ENCODE peak calls at places on chromosomes 3 and 15, in four cellular contexts. G, V, A and H are unnamed samples.

GRCh38 chr3:13280856-13281656 is 139.1 kb downstream of the NUP210 start:
- DNase-seq in V (no peak), A (no peak), G (peak; percentile 66), H (no peak)

GRCh38 chr3:74268753-74269152 is 345.7 kb downstream of the CNTN3 start:
- DNase-seq in A (no peak), G (no peak), V (no peak), H (no peak)

GRCh38 chr3:14358426-14359211 is 43.8 kb upstream of the SLC6A6 start:
- DNase-seq in A (no peak), V (peak; percentile 88), G (peak; percentile 89), H (no peak)

GRCh38 chr15:89899951-89900567 is 6.3 kb upstream of the AP3S2 start:
- DNase-seq in G (no peak), V (no peak), A (no peak), H (no peak)

GRCh38 chr15:96285306-96285705 is 45.2 kb upstream of the NR2F2 start:
- DNase-seq in G (no peak), V (no peak), A (no peak), H (no peak)

GRCh38 chr15:62128916-62129315 is 36.2 kb downstream of the C2CD4B start:
- DNase-seq in A (no peak), V (no peak), G (no peak), H (no peak)

GRCh38 chr3:127628788-127629456 is at the start of gene PODXL2:
- DNase-seq in A (peak; percentile 59), G (no peak), V (peak; percentile 76), H (peak; percentile 80)

GRCh38 chr3:176193032-176193698 is 1004.1 kb downstream of the TBL1XR1 start:
- DNase-seq in A (no peak), V (no peak), G (no peak), H (no peak)

GRCh38 chr3:163684651-163685050 is 1393.6 kb downstream of the SI start:
- DNase-seq in V (no peak), G (no peak), A (no peak), H (no peak)

GRCh38 chr15:20644026-20644425 is 102.4 kb upstream of the GOLGA6L6 start:
- DNase-seq in G (no peak), V (no peak), A (no peak), H (no peak)

GRCh38 chr15:86135030-86135429 is 55.4 kb downstream of the AGBL1 start:
- DNase-seq in A (no peak), V (peak; percentile 37), G (no peak), H (no peak)

GRCh38 chr3:125110016-125110875 is 54.4 kb upstream of the HEG1 start:
- DNase-seq in V (peak; percentile 19), A (no peak), G (no peak), H (no peak)

GRCh38 chr3:178699810-178700209 is 163.6 kb downstream of the KCNMB2 start:
- DNase-seq in G (no peak), A (peak; percentile 86), V (no peak), H (no peak)

GRCh38 chr3:107206141-107206540 is 171.1 kb upstream of the CCDC54 start:
- DNase-seq in G (no peak), A (no peak), V (peak; percentile 56), H (peak; percentile 44)

GRCh38 chr3:155417119-155417517 is 123.6 kb upstream of the STRIT1 start:
- DNase-seq in G (no peak), A (no peak), V (no peak), H (no peak)

GRCh38 chr3:141352262-141352984 is 15.9 kb upstream of the ZBTB38 start:
- DNase-seq in A (no peak), V (no peak), G (no peak), H (no peak)

GRCh38 chr15:43095243-43095642 is 10.6 kb downstream of the UBR1 start:
- DNase-seq in V (peak; percentile 20), G (no peak), A (no peak), H (no peak)

GRCh38 chr3:64353256-64353655 is 128.0 kb upstream of the PRICKLE2 start:
- DNase-seq in A (no peak), G (no peak), V (no peak), H (no peak)

GRCh38 chr15:74545061-74545460 is 4.0 kb downstream of the ARID3B start:
- DNase-seq in G (no peak), A (no peak), V (no peak), H (no peak)

GRCh38 chr15:70083946-70084345 is 13.8 kb downstream of the TLE3 start:
- DNase-seq in A (no peak), G (no peak), V (no peak), H (no peak)

GRCh38 chr15:74525328-74525727 is 15.7 kb upstream of the ARID3B start:
- DNase-seq in G (no peak), V (no peak), A (no peak), H (no peak)

GRCh38 chr3:115084686-115085085 is 62.4 kb downstream of the ZBTB20 start:
- DNase-seq in V (no peak), G (no peak), A (no peak), H (no peak)

GRCh38 chr15:58442122-58442521 is 10.3 kb downstream of the LIPC start:
- DNase-seq in V (no peak), G (no peak), A (no peak), H (no peak)

GRCh38 chr15:78265752-78266224 is 1.4 kb downstream of the DNAJA4 start:
- DNase-seq in G (no peak), A (no peak), V (peak; percentile 16), H (no peak)

GRCh38 chr3:10406414-10406813 is 85.5 kb upstream of the SEC13 start:
- DNase-seq in A (no peak), V (no peak), G (no peak), H (no peak)

GRCh38 chr3:155024006-155024638 is 56.0 kb upstream of the MME start:
- DNase-seq in V (no peak), G (no peak), A (no peak), H (no peak)

GRCh38 chr15:70474682-70475438 is 288.5 kb downstream of the UACA start:
- DNase-seq in G (peak; percentile 83), V (no peak), A (peak; percentile 21), H (no peak)

GRCh38 chr3:377158-377561 is 180.6 kb downstream of the CHL1 start:
- DNase-seq in V (peak; percentile 21), G (no peak), A (no peak), H (no peak)

GRCh38 chr15:41115088-41115651 is 910 bp downstream of the INO80 start:
- DNase-seq in A (no peak), V (peak; percentile 31), G (no peak), H (peak; percentile 24)

GRCh38 chr3:18307529-18307928 is 117.6 kb downstream of the SATB1 start:
- DNase-seq in V (no peak), A (no peak), G (no peak), H (no peak)

GRCh38 chr15:33370225-33371020 is 59.7 kb downstream of the RYR3 start:
- DNase-seq in V (no peak), A (no peak), G (no peak), H (no peak)

GRCh38 chr3:186275436-186275835 is 86.6 kb downstream of the DGKG start:
- DNase-seq in G (no peak), A (no peak), V (no peak), H (no peak)

GRCh38 chr3:39499651-39500273 is 32.3 kb downstream of the MOBP start:
- DNase-seq in V (no peak), G (no peak), A (no peak), H (no peak)

GRCh38 chr15:31236184-31237041 is 90.2 kb upstream of the KLF13 start:
- DNase-seq in A (peak; percentile 28), G (peak; percentile 96), V (peak; percentile 84), H (peak; percentile 95)

GRCh38 chr3:114362815-114363214 is 69.0 kb downstream of the TIGIT start:
- DNase-seq in A (no peak), V (peak; percentile 17), G (no peak), H (no peak)

GRCh38 chr3:55333923-55334322 is 153.2 kb downstream of the WNT5A start:
- DNase-seq in A (no peak), V (no peak), G (no peak), H (no peak)

GRCh38 chr3:189270248-189270832 is 98.6 kb downstream of the TPRG1 start:
- DNase-seq in G (no peak), V (peak; percentile 81), A (peak; percentile 76), H (peak; percentile 52)

GRCh38 chr15:55799287-55800212 is 56.6 kb upstream of the PRTG start:
- DNase-seq in G (no peak), V (peak; percentile 78), A (peak; percentile 78), H (peak; percentile 84)

GRCh38 chr3:24838533-24838932 is 343.9 kb upstream of the THRB start:
- DNase-seq in A (no peak), V (no peak), G (no peak), H (no peak)

GRCh38 chr3:24846286-24846860 is 351.7 kb upstream of the THRB start:
- DNase-seq in V (no peak), G (no peak), A (no peak), H (no peak)

GRCh38 chr3:24845524-24846155 is 351.0 kb upstream of the THRB start:
- DNase-seq in G (no peak), V (no peak), A (no peak), H (no peak)

GRCh38 chr3:24843955-24844354 is 349.3 kb upstream of the THRB start:
- DNase-seq in V (peak; percentile 9), A (no peak), G (peak; percentile 90), H (no peak)
- H3K4me1 ChIP-seq in V (no peaks in the 10 kb centered on the region), A (no peaks in the 10 kb centered on the region), G (peaks cover 20% of the 10 kb centered on the region), H (no peaks in the 10 kb centered on the region)

GRCh38 chr3:158728851-158729250 is 3.4 kb downstream of the RARRES1 start:
- DNase-seq in V (no peak), G (no peak), A (no peak), H (no peak)

GRCh38 chr3:158735296-158736033 is 3.2 kb upstream of the RARRES1 start:
- DNase-seq in G (no peak), V (no peak), A (no peak), H (no peak)

GRCh38 chr3:158732856-158733200 is 571 bp upstream of the RARRES1 start:
- DNase-seq in V (no peak), G (no peak), A (no peak), H (no peak)

GRCh38 chr3:158731525-158731924 is 732 bp downstream of the RARRES1 start:
- DNase-seq in A (no peak), G (no peak), V (no peak), H (no peak)

GRCh38 chr3:158731938-158732855 is at the start of gene RARRES1:
- DNase-seq in G (peak; percentile 87), V (peak; percentile 88), A (peak; percentile 67), H (peak; percentile 64)
- H3K4me3 ChIP-seq in G (peak within 1 kb of the TSS; percentile 82), V (peak within 1 kb of the TSS; percentile 44), A (peak within 1 kb of the TSS; percentile 66), H (peak within 1 kb of the TSS; percentile 59)

DNA sequence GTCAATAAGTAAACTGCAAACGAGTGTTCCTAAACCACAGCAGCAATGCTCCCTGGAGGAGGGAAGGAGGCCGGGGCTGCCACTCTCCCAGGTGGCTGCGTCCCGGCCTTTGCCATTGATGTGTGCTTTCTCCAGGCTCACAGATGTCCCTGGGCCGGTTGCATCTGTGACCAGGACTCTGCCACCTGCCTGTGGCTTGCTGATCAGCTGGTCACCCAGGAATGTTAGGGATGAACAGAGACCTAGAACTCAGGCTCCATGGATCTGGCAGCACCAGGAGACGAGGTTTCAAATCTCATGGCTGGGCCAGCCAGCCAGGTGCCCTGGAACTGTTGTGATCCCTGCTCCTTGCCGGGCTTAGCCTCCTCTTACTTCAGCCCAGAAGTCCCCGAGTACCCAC is 65.7 kb downstream of the KLF15 start:
- DNase-seq in A (no peak), V (no peak), G (no peak), H (no peak)
- H3K27me3 ChIP-seq in A (no peaks in the 10 kb centered on the region), V (peaks cover 30% of the 10 kb centered on the region), G (no peaks in the 10 kb centered on the region), H (no peaks in the 10 kb centered on the region)

DNA sequence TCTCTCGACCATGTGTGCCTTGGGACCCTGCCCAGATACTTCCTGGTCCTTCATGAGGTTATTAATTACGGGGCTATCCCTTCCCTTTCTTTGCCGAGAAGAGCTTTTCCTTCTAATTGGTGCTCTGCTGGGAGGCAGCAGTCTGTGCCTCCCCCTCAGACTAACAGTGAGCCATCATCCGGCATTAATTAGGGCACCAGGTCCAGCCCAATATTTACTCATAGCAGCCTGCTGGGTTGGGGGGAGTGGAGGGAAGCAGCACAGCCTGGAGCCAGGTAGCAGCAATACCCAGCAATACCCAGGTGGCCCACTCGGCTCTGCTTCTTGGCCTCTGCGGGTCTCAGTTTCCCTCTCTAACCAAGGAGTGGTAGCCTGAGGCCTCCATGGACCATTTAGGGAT is 20.1 kb downstream of the CACNA2D2 start:
- DNase-seq in V (no peak), A (no peak), G (no peak), H (no peak)
- H3K4me1 ChIP-seq in V (no peaks in the 10 kb centered on the region), A (no peaks in the 10 kb centered on the region), G (no peaks in the 10 kb centered on the region), H (no peaks in the 10 kb centered on the region)